ENCODE peak calls at places on chromosomes 11 and 22, in eight cellular contexts. M, W, O, U, E, H, K and J are unnamed samples.

GRCh38 chr11:61864814-61865775 is 26.2 kb downstream of the FADS3 start:
- DNase-seq in M (no peak), W (no peak), O (no peak), U (no peak), E (no peak), H (no peak), K (no peak), J (no peak)

GRCh38 chr22:46995501-46996360 is 233.3 kb downstream of the TBC1D22A start:
- DNase-seq in M (no peak), W (no peak), O (no peak), U (no peak), E (no peak), H (no peak), K (no peak), J (no peak)

GRCh38 chr22:23305922-23306374 is 125.6 kb downstream of the BCR start:
- DNase-seq in M (peak; percentile 78), W (peak; percentile 75), O (peak; percentile 81), U (peak; percentile 93), E (peak; percentile 64), H (no peak), K (peak; percentile 93), J (peak; percentile 32)

GRCh38 chr11:37988031-37988430 is 1390.0 kb upstream of the RAG2 start:
- DNase-seq in M (no peak), W (peak; percentile 10), O (peak; percentile 17), U (no peak), E (no peak), H (no peak), K (peak; percentile 86), J (no peak)

GRCh38 chr11:23554002-23554401 is 693.7 kb upstream of the CCDC179 start:
- DNase-seq in M (no peak), W (no peak), O (no peak), U (no peak), E (no peak), H (no peak), K (no peak), J (no peak)

GRCh38 chr22:25496396-25497064 is 67.9 kb upstream of the GRK3 start:
- DNase-seq in M (no peak), W (no peak), O (peak; percentile 83), U (no peak), E (no peak), H (no peak), K (peak; percentile 51), J (no peak)

GRCh38 chr11:355581-356458 is 13.5 kb upstream of the B4GALNT4 start:
- DNase-seq in M (peak; percentile 95), W (peak; percentile 97), O (peak; percentile 94), U (peak; percentile 91), E (peak; percentile 92), H (peak; percentile 95), K (peak; percentile 98), J (peak; percentile 86)

GRCh38 chr11:587978-588380 is 11.7 kb downstream of the PHRF1 start:
- DNase-seq in M (no peak), W (no peak), O (peak; percentile 58), U (no peak), E (no peak), H (no peak), K (peak; percentile 86), J (no peak)

GRCh38 chr22:38239101-38239761 is 33.6 kb downstream of the TMEM184B start:
- DNase-seq in M (no peak), W (no peak), O (peak; percentile 98), U (peak; percentile 44), E (peak; percentile 79), H (no peak), K (peak; percentile 89), J (peak; percentile 91)

GRCh38 chr22:33894515-33894914 is 25.8 kb downstream of the LARGE1 start:
- DNase-seq in M (no peak), W (no peak), O (no peak), U (no peak), E (no peak), H (no peak), K (no peak), J (no peak)

DNA sequence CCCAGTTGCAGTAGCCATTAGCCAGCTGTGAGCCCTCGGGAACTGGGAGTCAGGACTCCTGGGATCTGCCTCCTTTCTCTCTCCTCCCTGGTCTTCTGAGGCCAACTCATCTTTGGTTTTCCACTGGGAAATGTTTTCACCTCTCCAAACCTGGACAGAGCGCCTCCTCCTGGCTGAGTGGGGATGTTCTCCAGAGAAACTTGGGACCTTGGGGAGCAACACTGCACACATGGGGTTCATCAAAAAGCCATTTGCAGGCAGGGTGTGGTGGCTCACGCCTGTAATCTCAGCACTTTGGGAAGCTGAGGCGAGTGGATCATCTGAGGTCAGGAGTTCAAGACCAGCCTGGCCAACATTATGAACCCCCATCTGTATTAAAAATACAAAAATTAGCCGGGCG is 145.4 kb downstream of the NECTIN1 start:
- DNase-seq in M (no peak), W (no peak), O (no peak), U (no peak), E (no peak), H (no peak), K (no peak), J (no peak)
- TF ChIP-seq CTCF in M (no peak), W (no peak), O (no peak), U (no peak), E (no peak), H (no peak), K (peak; percentile 8), J (no peak)

GRCh38 chr11:79201637-79202347 is 239.0 kb downstream of the TENM4 start:
- DNase-seq in M (no peak), W (no peak), O (no peak), U (no peak), E (no peak), H (no peak), K (no peak), J (no peak)

GRCh38 chr11:79198898-79199250 is 242.0 kb downstream of the TENM4 start:
- DNase-seq in M (no peak), W (no peak), O (peak; percentile 63), U (no peak), E (no peak), H (no peak), K (peak; percentile 55), J (no peak)

GRCh38 chr11:79198203-79198897 is 242.5 kb downstream of the TENM4 start:
- DNase-seq in M (peak; percentile 16), W (no peak), O (no peak), U (no peak), E (no peak), H (no peak), K (no peak), J (no peak)

GRCh38 chr11:79200398-79201070 is 240.3 kb downstream of the TENM4 start:
- DNase-seq in M (no peak), W (no peak), O (no peak), U (no peak), E (no peak), H (no peak), K (no peak), J (no peak)

DNA sequence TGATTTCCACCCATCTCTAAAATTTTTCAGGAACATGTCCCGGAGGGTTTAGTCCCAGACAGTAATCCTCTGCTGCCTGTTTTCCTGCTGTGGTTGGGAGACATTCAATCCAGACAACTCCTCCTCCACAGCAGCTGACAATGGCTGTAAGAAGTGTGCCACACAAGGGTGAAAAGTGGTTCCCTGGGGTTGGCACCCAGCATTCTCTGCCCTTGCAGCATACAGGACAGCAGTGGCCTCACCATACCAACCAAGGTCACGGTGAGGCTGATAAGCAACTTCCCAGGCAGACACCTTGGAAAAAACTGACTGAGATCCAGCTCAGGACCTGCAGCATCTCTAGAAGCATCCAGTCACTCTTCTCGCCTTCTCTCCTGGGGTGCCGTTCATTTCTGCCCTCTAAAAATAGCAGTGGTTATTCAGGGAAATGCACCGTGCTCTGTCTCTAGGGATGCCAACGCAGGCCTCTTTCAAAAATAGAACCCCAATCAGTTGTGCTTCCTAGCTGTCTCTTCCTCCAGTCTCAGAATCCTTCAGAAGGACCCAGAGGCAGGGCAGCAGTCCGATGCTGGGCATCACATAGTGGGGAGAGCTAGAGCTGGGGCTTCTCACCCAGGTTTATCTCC is 241.0 kb downstream of the TENM4 start:
- DNase-seq in M (no peak), W (peak; percentile 14), O (no peak), U (no peak), E (no peak), H (no peak), K (no peak), J (no peak)
- H3K4me3 ChIP-seq in M (no peak overlapping the region), W (no peak overlapping the region), O (no peak overlapping the region), U (no peak overlapping the region), E (no peak overlapping the region), H (no peak overlapping the region), K (no peak overlapping the region), J (no peak overlapping the region)

GRCh38 chr22:20117656-20118571 is 888 bp upstream of the TRMT2A start:
- DNase-seq in M (peak; percentile 27), W (no peak), O (peak; percentile 25), U (no peak), E (no peak), H (no peak), K (peak; percentile 8), J (no peak)

GRCh38 chr22:20115691-20116375 is at the start of gene RANBP1:
- DNase-seq in M (peak; percentile 20), W (no peak), O (no peak), U (no peak), E (no peak), H (no peak), K (no peak), J (no peak)

GRCh38 chr22:20118572-20119020 is 1.6 kb upstream of the TRMT2A start:
- DNase-seq in M (no peak), W (no peak), O (no peak), U (no peak), E (no peak), H (no peak), K (no peak), J (no peak)

GRCh38 chr22:20116376-20116950 is 559 bp downstream of the RANBP1 start:
- DNase-seq in M (peak; percentile 43), W (no peak), O (no peak), U (no peak), E (no peak), H (no peak), K (no peak), J (no peak)

GRCh38 chr22:20116951-20117645 is at the start of gene TRMT2A:
- DNase-seq in M (peak; percentile 97), W (peak; percentile 98), O (peak; percentile 98), U (peak; percentile 99), E (peak; percentile 97), H (peak; percentile 97), K (peak; percentile 98), J (peak; percentile 87)
- TF ChIP-seq CTCF in M (no peak), W (no peak), O (peak; percentile 38), U (peak; percentile 33), E (no peak), H (no peak), K (peak; percentile 6), J (no peak)

DNA sequence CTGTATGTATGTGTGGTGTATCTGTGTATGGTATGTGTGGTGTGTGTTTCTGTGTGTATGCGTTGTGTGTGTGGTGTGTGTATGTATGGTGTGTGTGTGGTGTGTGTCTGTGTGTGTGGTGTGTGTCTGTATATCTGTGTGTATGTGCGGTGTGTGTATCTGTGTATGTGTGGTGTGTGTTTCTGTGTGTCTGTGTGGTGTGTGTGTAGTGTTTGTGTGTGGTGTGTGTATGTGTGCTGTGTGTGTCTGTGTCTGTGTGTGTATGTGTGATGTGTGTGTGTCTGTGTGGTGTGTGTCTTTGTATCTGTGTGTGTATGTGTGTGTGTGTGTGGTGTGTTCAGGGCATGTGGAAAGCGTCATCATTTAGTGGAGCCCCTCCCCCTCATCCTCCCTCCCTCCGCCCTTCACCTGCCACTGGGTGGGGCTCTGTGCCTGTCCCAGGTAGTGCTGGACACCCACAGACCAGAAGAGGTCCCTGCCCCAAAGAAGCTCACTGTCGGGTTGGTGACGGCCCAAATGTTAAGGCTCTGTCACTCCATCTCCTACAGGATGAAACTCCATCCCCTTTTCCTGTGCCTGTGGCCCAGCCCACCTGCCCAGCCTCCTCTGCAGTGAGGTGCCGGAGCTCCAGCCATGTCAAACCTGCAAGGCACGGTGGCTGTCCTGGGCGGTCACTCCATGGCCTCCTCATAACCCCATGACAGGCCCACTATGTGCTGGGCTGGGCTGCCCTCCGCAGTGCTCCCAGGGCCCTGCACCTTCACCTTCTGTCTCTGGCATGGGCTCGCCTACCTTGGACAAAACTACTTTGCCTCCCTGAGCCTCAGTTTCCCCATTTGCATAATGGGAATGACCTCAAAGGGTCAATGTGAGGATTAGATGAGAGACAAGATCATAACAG is 23.4 kb upstream of the SHISAL1 start:
- DNase-seq in M (no peak), W (no peak), O (no peak), U (no peak), E (no peak), H (no peak), K (no peak), J (no peak)
- H3K4me3 ChIP-seq in M (no peak overlapping the region), W (no peak overlapping the region), O (no peak overlapping the region), U (no peak overlapping the region), E (no peak overlapping the region), H (no peak overlapping the region), K (no peak overlapping the region), J (no peak overlapping the region)